ENCODE peak calls at places on chromosomes 16 and 17, in seven cellular contexts. S is astrocyte, P is GM23338, K is fibroblast of lung, A is GM23248, D is SK-N-SH, W is PC-9. U is an unnamed sample. For H4K20me1, the result is how much of the 10 kb centered on the place peaks cover.

GRCh38 chr17:64441772-64442549 is 7.0 kb upstream of the MILR1 start:
- DNase-seq in P (no peak), A (peak), D (no peak), W (peak), S (peak), K (peak), U (no peak)

GRCh38 chr17:14143678-14144077 is 74.4 kb downstream of the COX10 start:
- DNase-seq in P (no peak), D (no peak), W (no peak), S (peak), A (peak), K (peak), U (no peak)

GRCh38 chr16:71572497-71573116 is 4.3 kb downstream of the TAT start:
- DNase-seq in A (no peak), K (no peak), D (no peak), P (no peak), S (no peak), W (no peak), U (no peak)

GRCh38 chr16:67526149-67526732 is 2.4 kb upstream of the RIPOR1 start:
- DNase-seq in W (peak), P (no peak), K (peak), A (peak), S (peak), D (no peak), U (peak)

GRCh38 chr16:16045879-16046278 is 96.5 kb downstream of the ABCC1 start:
- DNase-seq in P (peak), S (no peak), D (peak), W (no peak), A (peak), K (no peak), U (no peak)

GRCh38 chr16:426115-426905 is 861 bp downstream of the RAB11FIP3 start:
- DNase-seq in K (no peak), A (peak), D (peak), S (no peak), W (no peak), P (peak), U (peak)

GRCh38 chr17:28174352-28175046 is 132.0 kb downstream of the NLK start:
- DNase-seq in K (peak), W (no peak), P (no peak), A (no peak), S (no peak), D (no peak), U (no peak)

GRCh38 chr16:30121741-30122620 is 1.0 kb downstream of the MAPK3 start:
- DNase-seq in W (no peak), D (peak), A (peak), K (no peak), S (no peak), P (no peak), U (no peak)

GRCh38 chr16:1817716-1818115 is 8.9 kb downstream of the HAGH start:
- DNase-seq in K (no peak), S (no peak), W (no peak), A (no peak), P (no peak), D (no peak), U (no peak)

GRCh38 chr17:31248986-31249385 is 48.1 kb downstream of the OMG start:
- DNase-seq in K (peak), W (peak), A (peak), P (no peak), S (peak), D (no peak), U (no peak)

GRCh38 chr17:4708436-4708835 is 2.0 kb upstream of the ARRB2 start:
- DNase-seq in A (no peak), D (no peak), K (no peak), P (peak), S (no peak), W (no peak), U (peak)

GRCh38 chr16:85286066-85286712 is 173.9 kb upstream of the CIBAR2 start:
- DNase-seq in S (peak), A (peak), W (no peak), P (no peak), K (peak), D (peak), U (no peak)

GRCh38 chr17:77287432-77288068 is 146.8 kb downstream of the SEC14L1 start:
- DNase-seq in K (peak), A (peak), P (peak), S (peak), D (peak), W (peak), U (no peak)

GRCh38 chr16:73794936-73795335 is 501.7 kb upstream of the PSMD7 start:
- DNase-seq in A (no peak), D (no peak), K (no peak), W (no peak), S (no peak), P (no peak), U (no peak)

GRCh38 chr16:57042157-57043111 is 49.9 kb upstream of the CPNE2 start:
- DNase-seq in S (peak), D (no peak), P (no peak), K (peak), A (no peak), W (no peak), U (peak)

GRCh38 chr16:76748698-76749097 is 442.3 kb upstream of the MON1B start:
- DNase-seq in K (no peak), S (no peak), A (no peak), P (no peak), W (no peak), D (no peak), U (no peak)

GRCh38 chr17:61809816-61810392 is 53.4 kb downstream of the BRIP1 start:
- DNase-seq in W (no peak), K (peak), P (no peak), S (peak), A (peak), D (no peak), U (no peak)

GRCh38 chr17:41984454-41984853 is 17.9 kb downstream of the CNP start:
- DNase-seq in W (no peak), S (no peak), D (no peak), P (no peak), K (no peak), A (no peak), U (no peak)

GRCh38 chr17:1985686-1986085 is 39.4 kb downstream of the RTN4RL1 start:
- DNase-seq in P (peak), K (no peak), W (no peak), A (no peak), S (no peak), D (no peak), U (no peak)

GRCh38 chr16:66604376-66605176 is at the start of gene CMTM3:
- DNase-seq in W (no peak), P (peak), S (peak), A (peak), D (peak), K (peak), U (peak)

GRCh38 chr16:54055191-54055590 is 231.4 kb downstream of the IRX3 start:
- DNase-seq in P (no peak), A (no peak), S (no peak), K (no peak), D (no peak), W (no peak), U (no peak)

GRCh38 chr17:51056813-51057510 is 63.7 kb downstream of the SPAG9 start:
- DNase-seq in D (peak), P (peak), S (peak), W (peak), K (peak), A (peak), U (peak)

GRCh38 chr17:51059781-51060180 is 60.9 kb downstream of the SPAG9 start:
- DNase-seq in K (peak), W (peak), D (no peak), P (no peak), A (peak), S (peak), U (no peak)

GRCh38 chr17:51060396-51060795 is 60.3 kb downstream of the SPAG9 start:
- DNase-seq in A (no peak), S (no peak), D (no peak), W (peak), K (no peak), P (no peak), U (no peak)

GRCh38 chr17:51054748-51055147 is 65.9 kb downstream of the SPAG9 start:
- DNase-seq in P (no peak), A (no peak), S (no peak), W (no peak), K (no peak), D (no peak), U (no peak)

GRCh38 chr17:51057534-51057933 is 63.1 kb downstream of the SPAG9 start:
- DNase-seq in K (no peak), P (no peak), W (no peak), S (no peak), D (no peak), A (peak), U (no peak)
- H4K20me1 ChIP-seq in K (under half), P (under half), W (under half), S (under half), D (under half), A (under half), U (under half)

DNA sequence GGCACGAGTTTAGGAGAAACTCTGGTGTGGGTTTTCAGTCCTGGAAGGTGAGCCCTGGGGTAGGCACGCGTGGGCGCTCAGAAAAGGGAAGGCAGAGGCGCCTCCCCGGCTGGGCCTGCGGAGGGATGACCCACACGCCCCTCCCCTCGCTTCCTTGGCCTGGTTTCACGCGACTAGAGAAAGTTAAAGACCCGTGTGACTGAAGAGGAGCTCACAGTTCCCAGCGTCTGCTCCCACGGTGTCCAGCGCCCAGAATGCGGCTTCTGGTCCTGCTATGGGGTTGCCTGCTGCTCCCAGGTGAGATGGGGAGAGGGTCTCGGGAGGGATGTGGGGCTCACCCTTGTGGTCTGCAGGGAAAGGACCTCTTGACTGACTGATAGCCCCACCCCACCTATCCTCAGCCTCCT is at the start of gene CD300LG:
- DNase-seq in P (peak), A (peak), W (no peak), D (peak), S (no peak), K (no peak), U (no peak)
- H3K27ac ChIP-seq in P (no peak), A (no peak), W (no peak), D (no peak), S (no peak), K (no peak), U (no peak)

GRCh38 chr17:47957591-47958490 is at the start of gene PRR15L:
- DNase-seq in K (no peak), S (no peak), P (peak), D (no peak), A (no peak), W (peak), U (peak)

GRCh38 chr17:47956818-47957590 is 679 bp downstream of the PRR15L start:
- DNase-seq in K (no peak), D (no peak), W (peak), P (no peak), S (no peak), A (peak), U (peak)

GRCh38 chr17:47962901-47963300 is 5.2 kb upstream of the PRR15L start:
- DNase-seq in S (no peak), P (no peak), D (no peak), K (no peak), A (no peak), W (no peak), U (no peak)

GRCh38 chr17:47961406-47961805 is 3.7 kb upstream of the PRR15L start:
- DNase-seq in P (no peak), A (no peak), S (no peak), K (no peak), D (no peak), W (no peak), U (no peak)

DNA sequence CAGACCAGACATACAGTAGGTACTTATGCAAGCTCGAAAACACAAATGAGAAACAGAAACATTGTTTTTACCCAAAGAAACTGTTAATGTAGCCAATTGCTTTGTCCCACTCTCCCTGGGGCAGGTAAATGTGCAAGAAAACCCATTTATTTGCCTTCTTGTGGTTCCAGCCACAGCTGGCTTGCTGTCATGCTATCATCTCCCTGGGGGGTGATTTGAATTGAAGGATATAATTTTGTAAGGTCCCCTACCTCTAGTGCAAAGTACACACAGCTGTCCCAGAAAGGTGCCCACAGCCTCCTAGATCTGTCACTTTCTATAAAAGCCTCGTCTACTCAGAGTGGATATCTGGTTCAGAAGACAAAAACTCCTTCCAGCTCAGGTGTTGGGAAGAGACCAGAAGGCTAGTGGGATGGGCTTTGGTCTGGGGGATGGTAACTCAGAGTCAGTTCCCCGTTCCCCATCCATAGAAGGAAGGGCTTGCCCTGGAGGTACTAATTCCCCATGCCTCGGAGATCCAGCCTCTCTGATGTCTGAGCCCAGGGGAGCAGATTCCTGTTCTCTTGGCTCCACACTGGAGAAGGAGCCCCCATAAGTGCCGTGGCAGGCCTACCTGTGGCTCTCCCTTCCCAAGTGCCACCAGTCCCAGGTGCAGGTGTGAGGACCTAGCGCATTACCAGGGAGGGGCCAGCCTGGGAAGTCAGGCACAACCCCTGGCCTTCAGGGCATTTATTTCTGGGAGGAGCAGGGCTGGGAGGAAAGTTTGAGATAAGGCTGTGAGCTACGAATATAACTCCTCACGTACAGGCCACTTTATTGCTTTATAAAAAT is 2.4 kb upstream of the PRR15L start:
- DNase-seq in K (no peak), D (no peak), S (no peak), A (no peak), P (no peak), W (peak), U (peak)
- H4K20me1 ChIP-seq in K (under half), D (under half), S (under half), A (under half), P (under half), W (under half), U (under half)

GRCh38 chr16:3189869-3190268 is 1.9 kb downstream of the OR1F1 start:
- DNase-seq in D (no peak), K (no peak), A (no peak), W (no peak), P (no peak), S (no peak), U (no peak)

GRCh38 chr16:3188675-3188924 is 596 bp downstream of the OR1F1 start:
- DNase-seq in S (no peak), D (no peak), K (no peak), A (no peak), W (no peak), P (no peak), U (no peak)

GRCh38 chr16:3187798-3188674 is at the start of gene OR1F1:
- DNase-seq in K (peak), A (peak), P (peak), D (peak), S (peak), W (peak), U (no peak)

GRCh38 chr16:3190949-3191353 is 2.9 kb downstream of the OR1F1 start:
- DNase-seq in S (no peak), K (no peak), A (no peak), P (no peak), W (no peak), D (no peak), U (no peak)

DNA sequence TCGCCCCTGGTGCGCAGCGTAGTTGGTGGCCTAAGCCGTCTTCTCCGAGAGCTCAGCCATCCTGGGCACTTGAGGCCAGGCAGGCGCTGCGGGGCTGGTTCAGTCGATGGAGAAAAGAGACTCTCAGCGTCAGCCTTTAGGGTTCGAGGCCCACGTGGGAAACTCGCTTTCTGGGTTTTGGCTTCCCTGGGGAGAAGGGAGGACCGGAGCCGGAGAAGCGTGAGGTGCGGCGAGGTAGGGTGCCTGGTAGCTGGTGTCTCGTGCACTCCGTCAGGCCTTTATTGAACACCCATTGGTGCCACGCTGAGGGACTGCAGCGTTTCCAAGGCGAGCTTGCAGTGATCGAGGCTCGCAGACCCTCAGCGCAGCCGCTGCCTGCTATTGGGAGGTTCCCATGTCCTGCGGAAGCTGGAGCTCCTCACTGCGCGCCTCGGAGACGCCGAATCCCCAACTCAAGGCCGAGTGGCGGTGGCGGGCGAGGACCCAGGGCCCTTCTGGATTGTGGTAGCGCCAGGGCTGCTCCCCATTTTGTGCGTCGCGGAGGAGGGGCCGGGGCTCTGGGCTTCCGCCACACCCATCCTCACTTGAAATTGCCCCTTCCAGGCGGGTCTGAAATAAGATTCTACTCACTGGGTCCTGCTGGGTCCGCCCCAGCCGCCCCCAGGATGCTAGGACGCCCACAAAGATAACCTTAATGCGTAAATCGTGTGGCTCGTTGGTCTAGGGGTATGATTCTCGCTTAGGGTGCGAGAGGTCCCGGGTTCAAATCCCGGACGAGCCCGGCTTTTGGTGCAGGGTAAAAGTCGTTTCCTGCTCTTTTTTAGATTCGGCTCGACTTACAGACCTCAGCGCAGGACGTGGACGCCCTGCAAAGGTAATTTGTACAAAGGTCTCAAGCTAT is 1.2 kb downstream of the OR1F1 start:
- DNase-seq in S (peak), K (peak), A (peak), W (peak), P (peak), D (peak), U (no peak)
- H3K27ac ChIP-seq in S (no peak), K (peak), A (no peak), W (peak), P (no peak), D (no peak), U (no peak)

DNA sequence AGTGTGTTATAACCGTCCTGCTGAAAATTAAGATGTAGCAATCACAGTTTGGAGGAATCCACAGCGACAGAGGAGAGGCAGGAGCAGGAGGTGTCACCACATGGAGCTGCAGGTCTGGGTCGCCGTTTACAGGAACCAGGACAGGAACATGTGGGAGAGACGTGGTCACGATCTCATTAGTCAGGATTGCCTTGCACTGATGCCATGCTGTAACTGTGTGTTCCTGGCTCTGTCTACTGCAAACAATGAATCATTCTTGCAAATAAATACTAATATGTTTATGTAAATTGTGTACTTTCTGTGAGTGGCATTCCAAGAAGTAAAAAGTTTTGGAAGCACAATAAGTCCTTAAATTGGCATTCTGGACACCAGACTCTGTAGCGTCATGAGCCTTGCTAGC is 271.8 kb downstream of the CPPED1 start:
- DNase-seq in A (peak), W (no peak), K (no peak), P (no peak), S (no peak), D (no peak), U (no peak)
- H4K20me1 ChIP-seq in A (under half), W (under half), K (under half), P (under half), S (under half), D (under half), U (under half)

DNA sequence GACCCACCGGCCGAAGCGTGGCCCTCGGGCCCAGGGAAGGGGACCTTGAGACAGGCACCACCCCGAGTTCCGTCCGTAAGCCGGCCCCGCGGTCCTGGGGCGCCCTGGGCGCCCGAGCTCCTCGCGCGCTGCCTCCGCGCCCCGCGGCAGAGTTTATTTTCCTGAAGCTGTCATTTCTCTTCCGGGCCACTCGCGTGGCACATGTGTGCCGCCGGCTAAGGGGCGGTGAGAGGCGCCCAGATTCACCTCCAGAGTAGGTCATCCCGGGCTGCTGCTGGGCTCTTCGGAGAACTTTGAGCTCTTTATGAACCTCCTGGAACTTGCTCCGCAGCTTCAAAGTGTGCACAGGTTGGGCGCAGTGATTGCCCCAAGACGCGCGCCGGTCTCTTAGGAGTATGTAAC is 489 bp downstream of the ZC3H18 start:
- DNase-seq in P (peak), A (peak), W (no peak), K (peak), D (no peak), S (no peak), U (peak)
- H3K27ac ChIP-seq in P (no peak), A (peak), W (no peak), K (peak), D (peak), S (peak), U (no peak)

DNA sequence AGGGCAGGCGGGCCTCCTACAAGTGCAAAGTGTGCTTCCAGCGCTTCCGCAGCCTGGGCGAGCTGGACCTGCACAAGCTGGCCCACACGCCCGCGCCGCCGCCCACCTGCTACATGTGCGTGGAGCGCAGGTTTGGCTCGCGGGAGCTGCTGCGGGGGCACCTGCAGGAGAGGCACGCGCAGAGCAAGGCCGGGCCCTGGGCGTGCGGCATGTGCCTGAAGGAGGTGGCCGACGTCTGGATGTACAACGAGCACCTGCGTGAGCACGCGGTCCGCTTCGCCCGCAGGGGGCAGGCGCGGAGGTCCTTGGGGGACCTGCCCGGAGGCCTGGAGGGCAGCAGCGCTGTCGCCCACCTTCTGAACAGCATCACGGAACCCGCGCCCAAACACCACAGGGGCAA is 16.3 kb upstream of the ZFPM1 start:
- DNase-seq in D (no peak), A (no peak), K (no peak), S (no peak), P (peak), W (no peak), U (no peak)
- H4K20me1 ChIP-seq in D (under half), A (under half), K (under half), S (under half), P (under half), W (under half), U (under half)